ENCODE peak calls at places on chromosomes 12 and 14, in ten cellular contexts. M is CD8-positive, alpha-beta T cell; Z is cardiac muscle cell; F is GOT3; C is transverse colon; X is activated CD4-positive, alpha-beta T cell treated with anti-CD3 and anti-CD28 coated beads, Interleukin-2, amount 10 ng/mL, durations not matched to agents 7 days and 5 days; G is HFF-Myc; J is T-helper 2 cell; Q is right atrium auricular region; R is pancreas. E is an unnamed sample.

GRCh38 chr14:25026476-25027137 is 23.3 kb downstream of the STXBP6 start:
- DNase-seq in G (no peak), F (no peak), R (no peak), C (no peak), X (no peak), Z (no peak), J (no peak), M (no peak), Q (no peak), E (no peak)

GRCh38 chr14:75979071-75979571 is 2.7 kb downstream of the TGFB3 start:
- DNase-seq in G (no peak), R (no peak), Z (peak), C (peak), Q (no peak), X (peak), J (no peak), M (no peak), F (no peak), E (no peak)

GRCh38 chr14:65098586-65098985 is 3.7 kb downstream of the MAX start:
- DNase-seq in R (no peak), F (no peak), J (peak), C (no peak), G (no peak), Q (no peak), M (no peak), Z (no peak), X (peak), E (no peak)

GRCh38 chr14:63286071-63286470 is 32.7 kb downstream of the GPHB5 start:
- DNase-seq in M (no peak), Z (no peak), G (no peak), J (no peak), X (no peak), F (no peak), Q (no peak), R (peak), C (no peak), E (peak)

GRCh38 chr12:104058796-104059195 is 5.5 kb upstream of the HCFC2 start:
- DNase-seq in F (no peak), Z (no peak), Q (no peak), J (no peak), R (no peak), M (no peak), G (no peak), C (no peak), X (no peak), E (no peak)

GRCh38 chr12:32087301-32087700 is 19.3 kb upstream of the BICD1 start:
- DNase-seq in C (no peak), J (no peak), R (no peak), Q (no peak), G (no peak), F (no peak), Z (no peak), X (no peak), M (no peak), E (no peak)

GRCh38 chr12:106892075-106892474 is 63.6 kb upstream of the TMEM263 start:
- DNase-seq in Z (no peak), R (no peak), F (no peak), C (peak), M (no peak), J (no peak), Q (no peak), G (no peak), X (no peak), E (no peak)

GRCh38 chr12:59600174-59600573 is 4.3 kb downstream of the SLC16A7 start:
- DNase-seq in Q (no peak), X (no peak), M (no peak), Z (no peak), C (no peak), J (no peak), F (no peak), G (no peak), R (no peak), E (no peak)

GRCh38 chr12:176321-177181 is 37.4 kb downstream of the SLC6A12 start:
- DNase-seq in G (no peak), X (no peak), R (no peak), Z (peak), Q (no peak), M (no peak), J (no peak), C (peak), F (no peak), E (no peak)

GRCh38 chr14:35435177-35435576 is 30.6 kb upstream of the NFKBIA start:
- DNase-seq in X (no peak), R (no peak), M (no peak), C (no peak), F (no peak), Z (no peak), J (no peak), Q (no peak), G (no peak), E (no peak)

GRCh38 chr12:21813751-21814150 is 39.2 kb upstream of the KCNJ8 start:
- DNase-seq in M (no peak), J (no peak), Z (no peak), G (no peak), Q (no peak), C (no peak), X (no peak), F (no peak), R (no peak), E (no peak)

GRCh38 chr14:103282932-103283331 is 51.1 kb upstream of the EIF5 start:
- DNase-seq in F (no peak), C (no peak), M (no peak), X (no peak), Z (no peak), Q (peak), G (no peak), R (no peak), J (no peak), E (no peak)

GRCh38 chr12:125198647-125199046 is 133.4 kb downstream of the AACS start:
- DNase-seq in M (no peak), X (no peak), F (no peak), J (no peak), Q (no peak), R (no peak), C (no peak), Z (no peak), G (no peak), E (no peak)

GRCh38 chr14:82999802-83000201 is 1466.1 kb upstream of the SEL1L start:
- DNase-seq in F (no peak), G (no peak), C (no peak), Q (no peak), X (no peak), R (no peak), J (no peak), Z (peak), M (no peak), E (no peak)

GRCh38 chr12:126874427-126875026 is 1392.4 kb upstream of the TMEM132C start:
- DNase-seq in Q (no peak), C (peak), G (no peak), F (no peak), Z (peak), R (peak), J (peak), M (peak), X (peak), E (peak)

GRCh38 chr12:119940881-119941280 is 48.2 kb upstream of the BICDL1 start:
- DNase-seq in Z (no peak), J (no peak), Q (no peak), M (no peak), F (no peak), C (no peak), X (no peak), G (peak), R (no peak), E (no peak)

GRCh38 chr14:100239840-100240724 is 1.1 kb downstream of the YY1 start:
- DNase-seq in F (peak), Z (peak), G (no peak), M (peak), C (peak), R (peak), J (peak), Q (peak), X (peak), E (peak)

GRCh38 chr12:121580959-121581680 is at the start of gene KDM2B:
- DNase-seq in J (peak), G (no peak), C (peak), M (no peak), X (peak), Q (peak), R (no peak), Z (peak), F (no peak), E (no peak)

GRCh38 chr12:58584885-58585284 is 335.4 kb downstream of the LRIG3 start:
- DNase-seq in Z (no peak), R (no peak), G (no peak), J (no peak), F (no peak), M (no peak), C (no peak), X (no peak), Q (no peak), E (no peak)

GRCh38 chr14:68470361-68470760 is 322.5 kb downstream of the ZFP36L1 start:
- DNase-seq in G (no peak), Q (no peak), R (no peak), F (no peak), J (no peak), M (no peak), C (no peak), X (no peak), Z (no peak), E (no peak)

E was measured in NCI-H2107.